ENCODE peak calls at places on chromosomes 13 and 19, in ten cellular contexts. L is Caco-2, E is psoas muscle, B is A673, D is K562, M is BE2C, Z is transverse colon, S is tibial artery, A is H1, N is IMR-90. T is an unnamed sample. For H3K27me3, the result is how much of the 10 kb centered on the place peaks cover.

GRCh38 chr19:6059996-6060599 is 50.2 kb downstream of the RFX2 start:
- DNase-seq in D (no peak), A (no peak), B (no peak), N (no peak), E (no peak), L (no peak), S (peak), Z (peak), M (no peak), T (no peak)

GRCh38 chr19:40691421-40692211 is 1.2 kb upstream of the NUMBL start:
- DNase-seq in S (no peak), L (peak), A (no peak), M (no peak), D (peak), Z (no peak), N (no peak), E (no peak), B (peak), T (peak)

GRCh38 chr13:87680298-87680697 is 9.1 kb downstream of the SLITRK5 start:
- DNase-seq in E (no peak), D (no peak), A (no peak), B (peak), Z (no peak), M (peak), L (peak), S (no peak), N (no peak), T (peak)

GRCh38 chr19:47619763-47620162 is 10.8 kb downstream of the BICRA start:
- DNase-seq in D (peak), A (peak), B (no peak), Z (no peak), N (peak), E (no peak), L (peak), M (no peak), S (no peak), T (no peak)

GRCh38 chr19:44278181-44278690 is 18.6 kb downstream of the ZNF233 start:
- DNase-seq in S (no peak), Z (no peak), B (no peak), L (no peak), A (no peak), N (peak), M (no peak), E (no peak), D (no peak), T (no peak)

GRCh38 chr19:39237200-39238184 is 7.3 kb downstream of the IFNL3 start:
- DNase-seq in L (peak), N (no peak), Z (peak), B (no peak), M (peak), A (no peak), S (no peak), D (peak), E (no peak), T (peak)

GRCh38 chr13:30114586-30115256 is 192.6 kb downstream of the KATNAL1 start:
- DNase-seq in S (peak), B (peak), N (peak), E (peak), M (peak), Z (peak), D (peak), L (peak), A (peak), T (peak)

GRCh38 chr13:108561152-108561551 is 68.3 kb upstream of the MYO16 start:
- DNase-seq in E (no peak), M (no peak), D (no peak), N (no peak), B (no peak), S (no peak), Z (no peak), A (no peak), L (no peak), T (no peak)

GRCh38 chr19:19324059-19324755 is 3.6 kb downstream of the MAU2 start:
- DNase-seq in E (no peak), Z (no peak), S (no peak), D (no peak), A (no peak), N (no peak), L (no peak), B (no peak), M (no peak), T (no peak)

GRCh38 chr13:64993514-64994164 is 2236.5 kb downstream of the PCDH9 start:
- DNase-seq in E (no peak), M (no peak), D (no peak), N (no peak), B (no peak), S (no peak), A (no peak), Z (no peak), L (no peak), T (no peak)

GRCh38 chr19:7670150-7670784 is 1.4 kb downstream of the RETN start:
- DNase-seq in L (peak), A (no peak), M (no peak), S (no peak), B (peak), N (no peak), Z (no peak), D (no peak), E (no peak), T (no peak)

GRCh38 chr19:7670790-7671189 is 1.9 kb downstream of the RETN start:
- DNase-seq in M (no peak), D (no peak), A (no peak), L (no peak), Z (no peak), N (no peak), B (no peak), E (no peak), S (no peak), T (no peak)

GRCh38 chr19:7672522-7672921 is 3.7 kb downstream of the RETN start:
- DNase-seq in M (no peak), L (no peak), D (no peak), S (no peak), Z (no peak), A (no peak), B (no peak), N (no peak), E (no peak), T (no peak)

GRCh38 chr19:7669641-7670040 is 792 bp downstream of the RETN start:
- DNase-seq in N (no peak), S (no peak), E (no peak), Z (no peak), A (no peak), D (no peak), M (no peak), L (no peak), B (no peak), T (no peak)

GRCh38 chr19:7668842-7669241 is at the start of gene RETN:
- DNase-seq in B (no peak), D (no peak), E (no peak), L (no peak), S (no peak), N (no peak), Z (no peak), M (no peak), A (no peak), T (no peak)
- H3K27me3 ChIP-seq in B (under half), D (under half), E (under half), L (under half), S (under half), N (under half), Z (under half), M (half or more), A (under half), T (under half)

DNA sequence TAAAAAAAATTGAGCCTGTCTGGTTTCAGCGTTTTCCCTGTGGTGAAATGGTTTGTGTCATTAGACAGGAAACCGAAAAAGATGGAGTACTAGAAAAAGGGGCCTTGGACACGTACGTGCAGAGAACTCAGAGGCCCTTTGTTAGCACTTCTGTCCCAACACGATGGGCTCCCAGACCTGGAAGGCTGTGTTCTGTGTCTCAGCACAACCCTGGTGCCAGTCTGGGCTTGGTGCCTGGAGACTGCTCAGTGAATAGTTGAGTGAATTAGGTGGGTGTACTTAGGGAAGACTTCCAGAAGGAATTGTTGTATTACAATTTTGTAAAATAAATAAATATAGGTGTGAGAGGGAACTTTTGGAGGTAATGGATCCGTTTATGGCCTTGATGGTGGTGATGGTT is 8.7 kb downstream of the ZNF71 start:
- DNase-seq in B (no peak), E (no peak), S (no peak), M (no peak), D (no peak), Z (no peak), A (no peak), L (no peak), N (peak), T (no peak)
- TF ChIP-seq CTCF in B (no peak), E (no peak), S (no peak), M (no peak), D (no peak), Z (no peak), A (no peak), L (no peak), N (no peak), T (no peak)

GRCh38 chr19:33784432-33784831 is 12.2 kb upstream of the KCTD15 start:
- DNase-seq in Z (no peak), L (no peak), E (no peak), S (no peak), A (no peak), D (no peak), N (peak), B (no peak), M (no peak), T (no peak)
- H3K27me3 ChIP-seq in Z (under half), L (under half), E (under half), S (half or more), A (under half), D (half or more), N (under half), B (under half), M (under half), T (under half)

GRCh38 chr13:112869202-112870061 is 99.6 kb upstream of the MCF2L start:
- DNase-seq in N (peak), E (no peak), M (no peak), S (no peak), D (no peak), L (no peak), Z (no peak), B (no peak), A (no peak), T (peak)
- TF ChIP-seq CTCF in N (no peak), E (no peak), M (no peak), S (no peak), D (no peak), L (no peak), Z (no peak), B (no peak), A (no peak), T (no peak)

GRCh38 chr13:111131610-111132009 is 16.5 kb downstream of the ARHGEF7 start:
- DNase-seq in N (no peak), S (no peak), B (no peak), A (no peak), D (no peak), M (no peak), L (no peak), E (no peak), Z (no peak), T (no peak)
- H3K27me3 ChIP-seq in N (under half), S (under half), B (under half), A (under half), D (under half), M (under half), L (under half), E (under half), Z (under half), T (half or more)

T was measured in WERI-Rb-1.